ENCODE peak calls at places on chromosome 22, in four cellular contexts. One of them, this sample, is unnamed.
A peak's percentile ranks its signal among the peaks of the same experiment; 100 is the strongest.

GRCh38 chr22:19047993-19048392 is 74.2 kb downstream of the DGCR2 start:
- DNase-seq in stomach: no peak
- DNase-seq in activated naive CD4-positive, alpha-beta T cell: no peak
- DNase-seq in amniotic stem cell: no peak
- DNase-seq in this sample: no peak

GRCh38 chr22:26974914-26975313 is 317.5 kb downstream of the MIAT start:
- DNase-seq in stomach: no peak
- DNase-seq in activated naive CD4-positive, alpha-beta T cell: no peak
- DNase-seq in amniotic stem cell: no peak
- DNase-seq in this sample: no peak

GRCh38 chr22:24501366-24502005 is 6.4 kb downstream of the UPB1 start:
- DNase-seq in stomach: no peak
- DNase-seq in activated naive CD4-positive, alpha-beta T cell: no peak
- DNase-seq in amniotic stem cell: no peak
- DNase-seq in this sample: no peak

GRCh38 chr22:43995798-43996169 is 28.3 kb upstream of the PARVB start:
- DNase-seq in stomach: no peak
- DNase-seq in activated naive CD4-positive, alpha-beta T cell: no peak
- DNase-seq in amniotic stem cell: no peak
- DNase-seq in this sample: no peak

GRCh38 chr22:50340157-50340879 is 2.8 kb upstream of the PPP6R2 start:
- DNase-seq in stomach: no peak
- DNase-seq in activated naive CD4-positive, alpha-beta T cell: no peak
- DNase-seq in amniotic stem cell: no peak
- DNase-seq in this sample: peak; percentile 14

GRCh38 chr22:50225200-50225969 is 19.4 kb downstream of the TUBGCP6 start:
- DNase-seq in stomach: no peak
- DNase-seq in activated naive CD4-positive, alpha-beta T cell: no peak
- DNase-seq in amniotic stem cell: no peak
- DNase-seq in this sample: no peak

GRCh38 chr22:49380828-49381114 is 446.9 kb downstream of the BRD1 start:
- DNase-seq in stomach: peak; percentile 17
- DNase-seq in activated naive CD4-positive, alpha-beta T cell: no peak
- DNase-seq in amniotic stem cell: no peak
- DNase-seq in this sample: no peak

GRCh38 chr22:19875531-19876313 is 21.0 kb upstream of the GNB1L start:
- DNase-seq in stomach: no peak
- DNase-seq in activated naive CD4-positive, alpha-beta T cell: no peak
- DNase-seq in amniotic stem cell: no peak
- DNase-seq in this sample: no peak

GRCh38 chr22:23063539-23064380 is 6.6 kb upstream of the GNAZ start:
- DNase-seq in stomach: peak; percentile 22
- DNase-seq in activated naive CD4-positive, alpha-beta T cell: no peak
- DNase-seq in amniotic stem cell: no peak
- DNase-seq in this sample: no peak

GRCh38 chr22:19065298-19065859 is 56.8 kb downstream of the DGCR2 start:
- DNase-seq in stomach: no peak
- DNase-seq in activated naive CD4-positive, alpha-beta T cell: no peak
- DNase-seq in amniotic stem cell: no peak
- DNase-seq in this sample: no peak

GRCh38 chr22:23098718-23099524 is 28.6 kb downstream of the GNAZ start:
- DNase-seq in stomach: peak; percentile 85
- DNase-seq in activated naive CD4-positive, alpha-beta T cell: no peak
- DNase-seq in amniotic stem cell: no peak
- DNase-seq in this sample: no peak

GRCh38 chr22:45268958-45269844 is 15.5 kb upstream of the UPK3A start:
- DNase-seq in stomach: peak; percentile 92
- DNase-seq in activated naive CD4-positive, alpha-beta T cell: peak; percentile 94
- DNase-seq in amniotic stem cell: peak; percentile 45
- DNase-seq in this sample: peak; percentile 45

GRCh38 chr22:42368379-42369249 is 63.6 kb downstream of the NFAM1 start:
- DNase-seq in stomach: no peak
- DNase-seq in activated naive CD4-positive, alpha-beta T cell: peak; percentile 25
- DNase-seq in amniotic stem cell: no peak
- DNase-seq in this sample: no peak

GRCh38 chr22:28899199-28899853 is 16.0 kb downstream of the ZNRF3 start:
- DNase-seq in stomach: no peak
- DNase-seq in activated naive CD4-positive, alpha-beta T cell: peak; percentile 20
- DNase-seq in amniotic stem cell: no peak
- DNase-seq in this sample: no peak

GRCh38 chr22:38873469-38874411 is 1.7 kb upstream of the CBX6 start:
- DNase-seq in stomach: peak; percentile 25
- DNase-seq in activated naive CD4-positive, alpha-beta T cell: peak; percentile 35
- DNase-seq in amniotic stem cell: no peak
- DNase-seq in this sample: no peak

GRCh38 chr22:47954107-47954506 is 1191.7 kb downstream of the TBC1D22A start:
- DNase-seq in stomach: no peak
- DNase-seq in activated naive CD4-positive, alpha-beta T cell: no peak
- DNase-seq in amniotic stem cell: no peak
- DNase-seq in this sample: no peak

GRCh38 chr22:23280356-23281052 is 100.2 kb downstream of the BCR start:
- DNase-seq in stomach: no peak
- DNase-seq in activated naive CD4-positive, alpha-beta T cell: no peak
- DNase-seq in amniotic stem cell: no peak
- DNase-seq in this sample: no peak

GRCh38 chr22:29478326-29479276 is 1.4 kb upstream of the NEFH start:
- DNase-seq in stomach: no peak
- DNase-seq in activated naive CD4-positive, alpha-beta T cell: peak; percentile 16
- DNase-seq in amniotic stem cell: no peak
- DNase-seq in this sample: no peak

GRCh38 chr22:49871482-49871881 is 17.8 kb downstream of the ZBED4 start:
- DNase-seq in stomach: no peak
- DNase-seq in activated naive CD4-positive, alpha-beta T cell: no peak
- DNase-seq in amniotic stem cell: no peak
- DNase-seq in this sample: peak; percentile 9

GRCh38 chr22:49768961-49769690 is 58.5 kb downstream of the BRD1 start:
- DNase-seq in stomach: no peak
- DNase-seq in activated naive CD4-positive, alpha-beta T cell: no peak
- DNase-seq in amniotic stem cell: no peak
- DNase-seq in this sample: no peak

GRCh38 chr22:46967445-46968358 is 205.3 kb downstream of the TBC1D22A start:
- DNase-seq in stomach: peak; percentile 1
- DNase-seq in activated naive CD4-positive, alpha-beta T cell: no peak
- DNase-seq in amniotic stem cell: no peak
- DNase-seq in this sample: no peak